ENCODE peak calls at places on chromosomes 5 and 9, in eight cellular contexts. M is aorta, B is mammary epithelial cell, L is right atrium auricular region, A is H1, Z is pancreas, O is heart right ventricle, R is heart left ventricle. P is an unnamed sample.

GRCh38 chr5:19547640-19548039 is 440.4 kb downstream of the CDH18 start:
- DNase-seq in Z (no peak), B (peak; percentile 61), L (no peak), A (no peak), O (peak; percentile 3), M (no peak), R (no peak), P (no peak)

GRCh38 chr5:58481828-58482227 is 9.4 kb upstream of the GAPT start:
- DNase-seq in R (no peak), B (no peak), L (no peak), Z (no peak), A (no peak), M (no peak), O (no peak), P (no peak)

GRCh38 chr9:2749485-2749884 is 32.2 kb downstream of the KCNV2 start:
- DNase-seq in R (no peak), B (no peak), Z (no peak), M (no peak), L (no peak), O (no peak), A (no peak), P (no peak)

GRCh38 chr9:96116275-96117051 is 185.5 kb downstream of the HSD17B3 start:
- DNase-seq in B (no peak), R (no peak), A (no peak), O (no peak), L (no peak), Z (peak; percentile 65), M (no peak), P (peak; percentile 47)

GRCh38 chr5:132294728-132295504 is 722 bp downstream of the SLC22A4 start:
- DNase-seq in Z (peak; percentile 71), M (peak; percentile 80), R (peak; percentile 52), B (peak; percentile 86), A (no peak), O (peak; percentile 53), L (peak; percentile 87), P (peak; percentile 80)

GRCh38 chr5:178902849-178903248 is 7.1 kb downstream of the ZFP2 start:
- DNase-seq in O (no peak), M (no peak), B (peak; percentile 20), A (no peak), R (no peak), L (no peak), Z (no peak), P (no peak)

GRCh38 chr5:155485344-155485743 is 471.8 kb downstream of the KIF4B start:
- DNase-seq in A (no peak), Z (no peak), M (no peak), O (no peak), R (no peak), L (no peak), B (no peak), P (no peak)

GRCh38 chr5:72378636-72379289 is 58.6 kb downstream of the PTCD2 start:
- DNase-seq in L (peak; percentile 71), A (no peak), B (peak; percentile 83), R (peak; percentile 24), O (peak; percentile 38), Z (no peak), M (peak; percentile 68), P (no peak)

GRCh38 chr9:125538092-125538473 is 168.9 kb downstream of the MAPKAP1 start:
- DNase-seq in O (peak; percentile 30), Z (no peak), R (no peak), B (peak; percentile 92), L (no peak), M (no peak), A (no peak), P (peak; percentile 60)

GRCh38 chr9:133459476-133460404 is at the start of gene CACFD1:
- DNase-seq in B (peak; percentile 91), L (peak; percentile 96), A (peak; percentile 96), Z (peak; percentile 97), M (peak; percentile 97), O (peak; percentile 96), R (peak; percentile 95), P (peak; percentile 99)

GRCh38 chr5:96293966-96294886 is 138.8 kb downstream of the PCSK1 start:
- DNase-seq in A (no peak), R (no peak), L (no peak), M (no peak), Z (no peak), O (peak; percentile 19), B (no peak), P (no peak)

GRCh38 chr9:124419832-124420489 is 4.7 kb upstream of the PSMB7 start:
- DNase-seq in A (no peak), O (no peak), R (no peak), B (no peak), L (no peak), M (no peak), Z (no peak), P (no peak)

GRCh38 chr9:7935666-7936065 is 136.1 kb upstream of the DMAC1 start:
- DNase-seq in O (no peak), B (no peak), R (no peak), A (no peak), M (no peak), L (no peak), Z (no peak), P (no peak)

GRCh38 chr5:485943-486491 is 38.2 kb downstream of the SLC9A3 start:
- DNase-seq in O (no peak), Z (no peak), R (no peak), L (no peak), M (no peak), A (no peak), B (no peak), P (no peak)

GRCh38 chr5:93141969-93142368 is 439.1 kb downstream of the NR2F1-AS1 start:
- DNase-seq in A (no peak), Z (no peak), M (no peak), B (no peak), R (no peak), O (no peak), L (no peak), P (no peak)

GRCh38 chr5:180155331-180155881 is 53.6 kb downstream of the RASGEF1C start:
- DNase-seq in Z (no peak), R (no peak), A (peak; percentile 33), M (no peak), L (peak; percentile 44), B (no peak), O (no peak), P (peak; percentile 2)

GRCh38 chr5:994821-995220 is 13.8 kb upstream of the NKD2 start:
- DNase-seq in B (no peak), A (peak; percentile 46), R (no peak), Z (peak; percentile 35), L (peak; percentile 48), O (peak; percentile 2), M (peak; percentile 21), P (no peak)

GRCh38 chr5:17094830-17095229 is 122.6 kb upstream of the BASP1 start:
- DNase-seq in Z (no peak), A (no peak), L (no peak), M (no peak), O (no peak), R (no peak), B (no peak), P (no peak)

GRCh38 chr9:99513441-99514112 is 291.5 kb downstream of the SEC61B start:
- DNase-seq in B (no peak), R (no peak), Z (no peak), L (no peak), O (no peak), M (no peak), A (no peak), P (no peak)

GRCh38 chr5:116576043-116576713 is 1.6 kb upstream of the SEMA6A start:
- DNase-seq in Z (peak; percentile 86), A (peak; percentile 91), O (peak; percentile 48), M (peak; percentile 58), R (peak; percentile 62), L (no peak), B (peak; percentile 58), P (peak; percentile 71)

GRCh38 chr5:135605221-135605620 is 26.4 kb upstream of the CXCL14 start:
- DNase-seq in O (no peak), R (no peak), B (no peak), L (peak; percentile 40), Z (no peak), A (peak; percentile 6), M (no peak), P (no peak)

GRCh38 chr9:14256588-14256987 is 57.4 kb downstream of the NFIB start:
- DNase-seq in M (no peak), R (no peak), O (peak; percentile 18), A (no peak), B (no peak), L (no peak), Z (no peak), P (no peak)

GRCh38 chr9:83572524-83572923 is 34.3 kb upstream of the FRMD3 start:
- DNase-seq in B (peak; percentile 24), Z (no peak), R (no peak), A (no peak), L (no peak), M (no peak), O (no peak), P (no peak)

GRCh38 chr9:36143242-36143641 is 6.7 kb downstream of the GLIPR2 start:
- DNase-seq in B (no peak), L (no peak), R (no peak), Z (no peak), O (no peak), M (no peak), A (no peak), P (no peak)
- H3K4me1 ChIP-seq in B (peaks cover 1% of the 10 kb centered on the region), L (peaks cover 59% of the 10 kb centered on the region), R (peaks cover 3% of the 10 kb centered on the region), Z (no peaks in the 10 kb centered on the region), O (peaks cover 4% of the 10 kb centered on the region), M (no peaks in the 10 kb centered on the region), A (no peaks in the 10 kb centered on the region), P (peaks cover 55% of the 10 kb centered on the region)

GRCh38 chr5:122313001-122313402 is 965 bp downstream of the SNCAIP start:
- DNase-seq in L (no peak), O (peak; percentile 8), Z (peak; percentile 50), R (peak; percentile 7), M (peak; percentile 55), B (no peak), A (no peak), P (no peak)
- H3K4me3 ChIP-seq in L (peak overlapping the region; percentile 61), O (peak overlapping the region; percentile 57), Z (no peak overlapping the region), R (peak overlapping the region; percentile 86), M (peak overlapping the region; percentile 81), B (peak overlapping the region; percentile 46), A (peak overlapping the region; percentile 84), P (peak overlapping the region; percentile 46)

GRCh38 chr5:6603643-6604042 is 29.2 kb downstream of the NSUN2 start:
- DNase-seq in O (no peak), Z (no peak), M (no peak), A (no peak), R (no peak), B (no peak), L (peak; percentile 42), P (no peak)
- H3K36me3 ChIP-seq in O (peaks cover 99% of the 10 kb centered on the region), Z (peaks cover 9% of the 10 kb centered on the region), M (no peaks in the 10 kb centered on the region), A (peaks cover 54% of the 10 kb centered on the region), R (peaks cover 100% of the 10 kb centered on the region), B (peaks cover 72% of the 10 kb centered on the region), L (peaks cover 95% of the 10 kb centered on the region), P (peaks cover 75% of the 10 kb centered on the region)

GRCh38 chr9:121325387-121325786 is 44.7 kb downstream of the STOM start:
- DNase-seq in M (no peak), Z (no peak), L (peak; percentile 65), B (no peak), R (no peak), A (no peak), O (no peak), P (no peak)

GRCh38 chr9:121326130-121326838 is 43.8 kb downstream of the STOM start:
- DNase-seq in A (no peak), R (peak; percentile 93), O (peak; percentile 94), B (peak; percentile 23), L (peak; percentile 98), Z (no peak), M (peak; percentile 96), P (peak; percentile 75)

GRCh38 chr9:121323449-121324151 is 46.5 kb downstream of the STOM start:
- DNase-seq in Z (no peak), A (no peak), R (no peak), O (no peak), L (peak; percentile 55), M (no peak), B (no peak), P (no peak)

GRCh38 chr9:121324316-121324715 is 45.7 kb downstream of the STOM start:
- DNase-seq in Z (no peak), A (no peak), R (no peak), O (no peak), M (no peak), L (peak; percentile 57), B (no peak), P (no peak)

GRCh38 chr9:121324755-121325154 is 45.3 kb downstream of the STOM start:
- DNase-seq in M (no peak), A (no peak), Z (no peak), O (no peak), L (peak; percentile 58), B (no peak), R (no peak), P (no peak)
- H3K4me1 ChIP-seq in M (no peaks in the 10 kb centered on the region), A (no peaks in the 10 kb centered on the region), Z (peaks cover 4% of the 10 kb centered on the region), O (peaks cover 28% of the 10 kb centered on the region), L (peaks cover 67% of the 10 kb centered on the region), B (peaks cover 27% of the 10 kb centered on the region), R (peaks cover 29% of the 10 kb centered on the region), P (peaks cover 14% of the 10 kb centered on the region)

P was measured in transverse colon.